ENCODE peak calls at places on chromosome 10, in six cellular contexts. C is hepatocyte, G is GM23338, E is fibroblast of lung, M is MM.1S, Z is mammary epithelial cell. Y is an unnamed sample.

GRCh38 chr10:27038168-27038567 is 62.1 kb downstream of the ANKRD26 start:
- DNase-seq in C (no peak), G (no peak), E (no peak), M (no peak), Z (no peak), Y (no peak)

GRCh38 chr10:22651276-22651980 is 63.0 kb downstream of the PIP4K2A start:
- DNase-seq in C (no peak), G (no peak), E (no peak), M (no peak), Z (no peak), Y (no peak)

GRCh38 chr10:14699482-14699881 is 75.2 kb downstream of the FAM107B start:
- DNase-seq in C (no peak), G (no peak), E (no peak), M (no peak), Z (no peak), Y (no peak)

GRCh38 chr10:28983799-28984198 is 305.1 kb upstream of the LYZL1 start:
- DNase-seq in C (no peak), G (no peak), E (no peak), M (no peak), Z (no peak), Y (no peak)

GRCh38 chr10:66394287-66395063 is 531.4 kb upstream of the LRRTM3 start:
- DNase-seq in C (no peak), G (peak), E (no peak), M (no peak), Z (no peak), Y (no peak)

GRCh38 chr10:43188702-43189101 is 50.5 kb downstream of the CSGALNACT2 start:
- DNase-seq in C (no peak), G (no peak), E (no peak), M (no peak), Z (no peak), Y (no peak)

GRCh38 chr10:96124230-96125141 is 5.6 kb upstream of the ZNF518A start:
- DNase-seq in C (peak), G (peak), E (peak), M (peak), Z (peak), Y (peak)

GRCh38 chr10:79019961-79020491 is 48.7 kb upstream of the ZMIZ1 start:
- DNase-seq in C (peak), G (no peak), E (no peak), M (no peak), Z (peak), Y (no peak)

GRCh38 chr10:113093188-113094113 is 143.4 kb downstream of the TCF7L2 start:
- DNase-seq in C (peak), G (no peak), E (peak), M (no peak), Z (peak), Y (peak)

GRCh38 chr10:10792681-10793080 is 225.0 kb upstream of the CELF2 start:
- DNase-seq in C (peak), G (peak), E (peak), M (no peak), Z (peak), Y (peak)

GRCh38 chr10:47254611-47255010 is 45.4 kb upstream of the GDF10 start:
- DNase-seq in C (no peak), G (no peak), E (peak), M (no peak), Z (no peak), Y (no peak)

GRCh38 chr10:110918633-110919348 is at the start of gene BBIP1:
- DNase-seq in C (peak), G (no peak), E (peak), M (peak), Z (peak), Y (peak)

GRCh38 chr10:76839276-76839675 is 798.3 kb downstream of the KCNMA1 start:
- DNase-seq in C (no peak), G (no peak), E (no peak), M (no peak), Z (no peak), Y (no peak)

GRCh38 chr10:131638481-131639278 is 262.1 kb upstream of the PPP2R2D start:
- DNase-seq in C (no peak), G (no peak), E (no peak), M (no peak), Z (no peak), Y (no peak)

GRCh38 chr10:62492012-62492869 is 118.1 kb downstream of the ZNF365 start:
- DNase-seq in C (peak), G (peak), E (peak), M (peak), Z (peak), Y (no peak)

GRCh38 chr10:69474688-69475432 is 23.6 kb downstream of the TSPAN15 start:
- DNase-seq in C (peak), G (no peak), E (peak), M (no peak), Z (peak), Y (no peak)

GRCh38 chr10:43958071-43958432 is 309.4 kb upstream of the ZNF32 start:
- DNase-seq in C (no peak), G (no peak), E (no peak), M (no peak), Z (no peak), Y (no peak)

GRCh38 chr10:10133271-10133670 is 884.4 kb upstream of the CELF2 start:
- DNase-seq in C (no peak), G (no peak), E (no peak), M (no peak), Z (no peak), Y (no peak)

DNA sequence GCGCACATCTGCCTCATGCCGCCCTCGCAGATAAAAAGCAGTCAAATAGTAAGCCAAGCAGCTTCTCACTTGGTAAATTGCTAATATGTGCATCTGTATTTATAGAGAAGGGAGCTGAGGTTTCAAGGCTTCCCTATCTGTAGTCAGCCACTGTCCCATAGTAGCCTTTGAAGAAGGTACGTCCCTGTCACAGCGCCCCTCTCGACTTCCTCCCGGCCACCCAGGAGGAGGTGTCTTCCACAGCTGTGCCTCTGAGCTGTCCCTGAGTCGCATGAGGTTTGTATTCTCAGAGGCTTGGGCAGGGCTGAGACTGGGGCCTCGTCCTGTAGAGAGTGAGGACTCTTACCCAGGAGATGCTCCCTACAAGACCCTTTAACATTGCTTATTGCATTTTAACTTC is 49.0 kb downstream of the SPOCK2 start:
- DNase-seq in C (no peak), G (no peak), E (no peak), M (no peak), Z (no peak), Y (no peak)
- H2AFZ ChIP-seq in C (no peak), G (peak), E (peak), M (no peak), Z (no peak), Y (no peak)

GRCh38 chr10:12150163-12150562 is 20.7 kb downstream of the SEC61A2 start:
- DNase-seq in C (no peak), G (no peak), E (no peak), M (no peak), Z (peak), Y (no peak)

GRCh38 chr10:12156367-12157123 is 27.1 kb downstream of the SEC61A2 start:
- DNase-seq in C (peak), G (no peak), E (no peak), M (no peak), Z (no peak), Y (no peak)

DNA sequence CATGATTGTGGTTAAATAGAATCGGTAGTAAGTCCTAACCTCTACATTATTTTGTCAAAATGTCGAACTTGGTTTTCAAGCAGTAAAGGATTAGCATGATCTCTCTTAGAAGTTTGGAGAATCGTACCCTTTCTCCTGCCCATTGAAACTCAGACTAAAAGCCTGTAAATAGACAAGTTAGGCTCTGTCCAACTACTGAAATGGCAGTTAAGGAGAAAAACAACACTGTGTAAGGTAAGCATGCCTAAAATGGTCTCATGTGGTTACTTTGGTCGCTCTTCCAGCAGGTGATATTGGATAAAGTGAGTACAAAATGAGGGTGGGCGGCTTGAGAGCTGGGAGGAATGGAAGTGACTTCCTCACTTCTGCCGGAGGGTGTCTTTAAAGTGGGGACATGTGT is 25.0 kb downstream of the SEC61A2 start:
- DNase-seq in C (no peak), G (no peak), E (no peak), M (no peak), Z (no peak), Y (no peak)
- H3K27ac ChIP-seq in C (no peak), G (no peak), E (no peak), M (no peak), Z (no peak), Y (no peak)

GRCh38 chr10:114852197-114852596 is 30.6 kb downstream of the FHIP2A start:
- DNase-seq in C (no peak), G (no peak), E (no peak), M (no peak), Z (no peak), Y (no peak)

GRCh38 chr10:114859227-114859626 is 37.6 kb downstream of the FHIP2A start:
- DNase-seq in C (no peak), G (peak), E (peak), M (peak), Z (no peak), Y (no peak)

GRCh38 chr10:114857922-114858629 is 36.5 kb downstream of the FHIP2A start:
- DNase-seq in C (no peak), G (no peak), E (no peak), M (no peak), Z (no peak), Y (no peak)

GRCh38 chr10:114855776-114856543 is 34.4 kb downstream of the FHIP2A start:
- DNase-seq in C (no peak), G (no peak), E (peak), M (no peak), Z (peak), Y (peak)

GRCh38 chr10:114856544-114857287 is 35.1 kb downstream of the FHIP2A start:
- DNase-seq in C (no peak), G (no peak), E (peak), M (peak), Z (peak), Y (peak)
- H2AFZ ChIP-seq in C (no peak), G (no peak), E (no peak), M (no peak), Z (no peak), Y (no peak)

DNA sequence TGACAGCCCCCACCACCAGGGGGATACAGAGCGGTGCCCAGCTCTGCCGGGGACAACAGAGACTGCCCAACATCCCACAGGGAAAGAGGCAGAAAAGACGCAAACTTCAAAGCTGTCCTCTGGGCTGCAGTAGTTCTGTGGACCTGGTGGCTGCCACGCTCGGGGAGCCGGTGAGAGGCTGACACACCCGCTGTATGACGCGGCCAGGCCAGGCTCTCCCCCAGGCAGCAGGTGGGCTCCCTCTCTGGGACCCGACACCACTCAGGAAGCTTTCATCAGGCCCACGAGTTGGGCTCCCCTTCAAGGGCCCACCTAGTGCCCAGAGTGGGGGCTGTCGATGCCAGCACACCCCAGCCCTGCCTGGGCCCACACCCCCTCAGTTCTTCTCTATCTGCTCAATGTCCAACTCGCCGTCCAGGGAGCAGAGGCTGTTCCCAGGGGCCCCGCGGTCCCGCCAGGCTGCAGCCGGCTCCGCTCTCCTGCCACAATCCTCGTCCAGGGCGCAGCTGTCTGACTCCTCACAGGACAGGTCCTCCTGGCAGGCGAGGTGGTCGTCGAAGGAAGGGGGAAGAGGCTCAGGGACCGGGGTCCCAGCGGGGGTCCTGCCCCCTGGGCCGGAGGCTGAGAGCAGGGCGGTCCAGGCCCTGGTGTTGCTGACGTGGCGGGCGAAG is 121.2 kb downstream of the FAM53B start:
- DNase-seq in C (no peak), G (no peak), E (no peak), M (no peak), Z (no peak), Y (no peak)
- H3K27ac ChIP-seq in C (no peak), G (no peak), E (no peak), M (no peak), Z (no peak), Y (no peak)

DNA sequence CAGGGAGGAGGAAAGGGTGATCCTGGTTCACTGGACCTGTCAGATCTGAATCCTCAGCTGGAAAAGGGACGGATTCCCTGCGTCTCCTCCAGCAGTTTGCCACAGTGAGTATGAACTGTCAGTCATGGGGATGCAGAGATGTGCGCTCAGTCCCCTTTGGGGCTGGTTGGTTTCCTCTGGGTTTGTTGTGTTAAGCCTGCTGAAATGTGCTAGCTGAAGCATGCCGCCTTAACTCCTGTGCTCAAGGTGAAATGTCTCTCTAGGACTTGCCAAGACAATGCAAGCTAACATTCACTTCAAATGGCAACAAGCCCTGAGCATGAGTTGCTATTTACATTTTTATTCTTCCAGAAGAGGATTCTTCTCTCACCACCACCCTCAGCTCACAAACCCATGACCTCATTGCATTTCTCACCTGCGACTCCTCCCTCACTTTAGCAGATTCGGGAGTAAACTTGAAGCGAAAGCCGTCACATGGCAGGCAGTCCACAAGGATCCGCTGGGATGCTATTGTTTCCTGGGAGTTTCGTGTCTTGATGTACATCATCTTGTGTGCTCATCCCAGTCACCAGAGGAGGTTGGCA is 192.9 kb upstream of the FZD8 start:
- DNase-seq in C (no peak), G (peak), E (no peak), M (no peak), Z (no peak), Y (no peak)
- H2AFZ ChIP-seq in C (no peak), G (no peak), E (no peak), M (no peak), Z (no peak), Y (no peak)

DNA sequence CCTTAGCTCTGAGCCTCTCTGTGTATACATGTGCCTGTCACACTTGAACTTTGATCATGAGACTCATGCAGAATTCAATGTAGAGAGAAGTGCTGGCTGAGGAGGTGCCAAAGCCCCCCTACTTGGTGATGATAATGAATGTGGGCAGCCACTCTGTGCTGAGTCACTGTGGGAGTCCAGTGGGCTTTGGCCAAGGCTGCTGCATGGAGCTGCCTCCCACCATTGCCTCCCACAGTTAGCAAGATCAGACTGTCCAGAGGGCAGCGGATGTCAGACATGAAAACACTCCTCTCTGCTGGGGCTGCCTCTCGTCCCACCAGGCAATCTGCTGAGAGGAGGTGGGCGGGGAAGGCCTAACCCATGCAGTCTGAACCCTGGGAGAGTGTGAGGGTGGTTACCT is 180.3 kb downstream of the SH2D4B start:
- DNase-seq in C (no peak), G (no peak), E (no peak), M (no peak), Z (no peak), Y (no peak)
- H3K27ac ChIP-seq in C (no peak), G (no peak), E (no peak), M (no peak), Z (no peak), Y (no peak)

GRCh38 chr10:36038316-36038715 is 396.2 kb upstream of the FZD8 start:
- DNase-seq in C (no peak), G (no peak), E (no peak), M (no peak), Z (no peak), Y (no peak)
- H2AFZ ChIP-seq in C (no peak), G (no peak), E (no peak), M (no peak), Z (no peak), Y (no peak)

GRCh38 chr10:82737556-82737955 is 862.6 kb downstream of the NRG3 start:
- DNase-seq in C (no peak), G (peak), E (no peak), M (no peak), Z (no peak), Y (no peak)

GRCh38 chr10:82742478-82742877 is 867.5 kb downstream of the NRG3 start:
- DNase-seq in C (peak), G (peak), E (peak), M (no peak), Z (peak), Y (peak)

GRCh38 chr10:82742901-82743300 is 867.9 kb downstream of the NRG3 start:
- DNase-seq in C (no peak), G (no peak), E (no peak), M (no peak), Z (no peak), Y (no peak)
- H3K27ac ChIP-seq in C (no peak), G (no peak), E (no peak), M (no peak), Z (no peak), Y (no peak)

Y was measured in PC-9.